ENCODE peak calls at places on chromosomes 1 and 21, in four cellular contexts. Q is WTC11, N is K562, O is HepG2. Y is an unnamed sample.
A peak's percentile ranks its signal among the peaks of the same experiment; 100 is the strongest.

GRCh38 chr1:21909286-21909759 is 27.8 kb downstream of the HSPG2 start:
- DNase-seq in Q (no peak), N (no peak), O (no peak), Y (no peak)

GRCh38 chr1:156756355-156756754 is 4.9 kb upstream of the HDGF start:
- DNase-seq in Q (no peak), N (no peak), O (no peak), Y (no peak)

GRCh38 chr1:217965156-217965786 is 319.8 kb upstream of the RRP15 start:
- DNase-seq in Q (no peak), N (no peak), O (no peak), Y (no peak)

GRCh38 chr21:25907573-25908275 is 173.0 kb downstream of the GABPA start:
- DNase-seq in Q (no peak), N (no peak), O (no peak), Y (no peak)

GRCh38 chr1:25854554-25854953 is 4.7 kb downstream of the AUNIP start:
- DNase-seq in Q (no peak), N (peak; percentile 72), O (no peak), Y (no peak)

GRCh38 chr1:152884966-152885624 is 7.0 kb downstream of the SMCP start:
- DNase-seq in Q (no peak), N (no peak), O (no peak), Y (no peak)

GRCh38 chr1:200896571-200897187 is 2.0 kb downstream of the INAVA start:
- DNase-seq in Q (no peak), N (no peak), O (peak; percentile 93), Y (peak; percentile 93)

GRCh38 chr1:3439346-3439745 is 15.1 kb upstream of the ARHGEF16 start:
- DNase-seq in Q (no peak), N (no peak), O (no peak), Y (no peak)

GRCh38 chr1:226708967-226709396 is 30.1 kb downstream of the ITPKB start:
- DNase-seq in Q (no peak), N (no peak), O (no peak), Y (no peak)

GRCh38 chr1:234222561-234223280 is 150.5 kb upstream of the COA6 start:
- DNase-seq in Q (no peak), N (no peak), O (no peak), Y (no peak)

GRCh38 chr1:75937034-75937433 is 4.8 kb upstream of the ASB17 start:
- DNase-seq in Q (no peak), N (no peak), O (no peak), Y (no peak)

GRCh38 chr1:94757931-94758330 is 62.2 kb upstream of the SLC44A3 start:
- DNase-seq in Q (peak; percentile 23), N (no peak), O (no peak), Y (no peak)

GRCh38 chr1:71737768-71738167 is 544.6 kb downstream of the NEGR1 start:
- DNase-seq in Q (peak; percentile 14), N (no peak), O (no peak), Y (no peak)

GRCh38 chr1:102757363-102757762 is 351.0 kb downstream of the COL11A1 start:
- DNase-seq in Q (no peak), N (no peak), O (no peak), Y (no peak)

GRCh38 chr1:211326140-211326527 is 499 bp upstream of the TRAF5 start:
- DNase-seq in Q (no peak), N (no peak), O (no peak), Y (peak; percentile 21)

GRCh38 chr1:43971336-43971980 is 1.6 kb downstream of the DPH2 start:
- DNase-seq in Q (no peak), N (no peak), O (no peak), Y (no peak)

GRCh38 chr1:209375681-209376360 is 207.7 kb upstream of the CAMK1G start:
- DNase-seq in Q (no peak), N (no peak), O (no peak), Y (no peak)

GRCh38 chr1:117821782-117822447 is 107.5 kb downstream of the GDAP2 start:
- DNase-seq in Q (no peak), N (peak; percentile 76), O (peak; percentile 87), Y (no peak)
- TF ChIP-seq NR3C1 in Q (no peak), N (no peak), O (no peak), Y (no peak)

DNA sequence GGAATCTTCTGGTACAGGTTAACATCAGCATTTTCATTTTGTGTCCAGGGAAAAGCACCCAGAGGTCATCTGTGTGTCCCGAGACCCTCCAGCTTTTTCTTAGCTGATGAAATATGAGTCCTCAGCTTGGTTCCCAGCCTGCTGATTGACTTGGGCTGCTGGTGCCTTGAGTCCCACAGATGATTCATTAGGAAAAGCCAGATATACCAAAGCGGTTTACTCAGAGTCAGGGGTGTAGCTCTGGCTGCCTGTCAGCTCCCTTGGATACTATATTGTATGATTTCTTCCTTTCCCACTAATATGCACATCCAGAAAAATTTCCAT is 43.7 kb upstream of the MAB21L3 start:
- DNase-seq in Q (no peak), N (no peak), O (no peak), Y (no peak)
- TF ChIP-seq NR3C1 in Q (no peak), N (no peak), O (no peak), Y (no peak)

GRCh38 chr1:10866314-10867091 is 70.1 kb upstream of the CASZ1 start:
- DNase-seq in Q (peak; percentile 69), N (peak; percentile 55), O (peak; percentile 18), Y (no peak)

GRCh38 chr1:10869933-10870332 is 73.5 kb upstream of the CASZ1 start:
- DNase-seq in Q (no peak), N (no peak), O (no peak), Y (no peak)

GRCh38 chr1:10868599-10868965 is 72.1 kb upstream of the CASZ1 start:
- DNase-seq in Q (no peak), N (no peak), O (no peak), Y (no peak)

GRCh38 chr1:10867138-10867721 is 70.8 kb upstream of the CASZ1 start:
- DNase-seq in Q (peak; percentile 77), N (peak; percentile 78), O (no peak), Y (peak; percentile 24)

GRCh38 chr1:10867914-10868598 is 71.6 kb upstream of the CASZ1 start:
- DNase-seq in Q (no peak), N (no peak), O (no peak), Y (no peak)
- TF ChIP-seq NR3C1 in Q (no peak), N (no peak), O (no peak), Y (no peak)

GRCh38 chr1:197170538-197170937 is 24.1 kb upstream of the ASPM start:
- DNase-seq in Q (no peak), N (no peak), O (peak; percentile 29), Y (peak; percentile 32)

GRCh38 chr1:197171531-197171930 is 25.1 kb upstream of the ASPM start:
- DNase-seq in Q (no peak), N (no peak), O (no peak), Y (no peak)

GRCh38 chr1:197174818-197175217 is 28.3 kb upstream of the ASPM start:
- DNase-seq in Q (no peak), N (no peak), O (no peak), Y (no peak)

GRCh38 chr1:197178998-197179397 is 32.5 kb upstream of the ASPM start:
- DNase-seq in Q (no peak), N (peak; percentile 43), O (peak; percentile 23), Y (peak; percentile 74)

GRCh38 chr1:197173571-197174482 is 27.4 kb upstream of the ASPM start:
- DNase-seq in Q (no peak), N (no peak), O (peak; percentile 91), Y (no peak)
- TF ChIP-seq NR3C1 in Q (no peak), N (no peak), O (no peak), Y (no peak)

GRCh38 chr1:205294175-205294913 is 27.2 kb downstream of the NUAK2 start:
- DNase-seq in Q (peak; percentile 58), N (peak; percentile 55), O (peak; percentile 89), Y (peak; percentile 73)
- TF ChIP-seq NR3C1 in Q (no peak), N (no peak), O (no peak), Y (no peak)

DNA sequence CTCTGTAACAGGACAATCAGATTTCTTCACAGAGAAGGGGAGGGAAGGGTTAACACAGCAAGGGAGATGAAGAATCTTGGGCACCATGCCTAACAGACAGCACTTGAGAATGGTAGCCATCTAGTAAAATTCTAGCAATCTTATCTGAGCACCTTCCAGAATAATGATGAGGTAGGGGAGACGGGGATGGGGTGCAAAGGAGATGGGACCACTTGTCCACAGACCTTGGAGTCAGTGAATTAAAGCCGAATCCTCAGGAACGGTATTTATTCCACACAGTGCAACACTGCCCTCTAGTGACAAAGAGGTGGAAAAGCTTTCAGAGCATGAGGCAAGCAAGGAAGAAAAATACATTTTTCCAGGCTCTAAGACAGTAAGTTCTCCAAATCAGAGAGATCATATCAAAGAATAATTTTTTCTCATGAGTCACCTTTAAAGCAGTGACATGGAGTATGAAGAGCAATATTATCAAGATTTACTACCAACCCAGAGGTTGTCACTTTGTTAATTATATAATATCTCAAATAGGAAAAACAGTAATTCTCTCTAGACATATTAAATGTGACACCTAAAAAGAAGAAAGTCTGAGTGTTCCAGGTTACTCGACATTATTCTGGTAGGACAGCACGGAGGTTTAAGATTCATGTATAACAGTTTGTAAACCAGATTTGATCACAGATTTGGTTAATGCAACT is 43.3 kb upstream of the LPAR3 start:
- DNase-seq in Q (no peak), N (peak; percentile 71), O (peak; percentile 55), Y (peak; percentile 47)
- TF ChIP-seq NR3C1 in Q (no peak), N (no peak), O (no peak), Y (no peak)

DNA sequence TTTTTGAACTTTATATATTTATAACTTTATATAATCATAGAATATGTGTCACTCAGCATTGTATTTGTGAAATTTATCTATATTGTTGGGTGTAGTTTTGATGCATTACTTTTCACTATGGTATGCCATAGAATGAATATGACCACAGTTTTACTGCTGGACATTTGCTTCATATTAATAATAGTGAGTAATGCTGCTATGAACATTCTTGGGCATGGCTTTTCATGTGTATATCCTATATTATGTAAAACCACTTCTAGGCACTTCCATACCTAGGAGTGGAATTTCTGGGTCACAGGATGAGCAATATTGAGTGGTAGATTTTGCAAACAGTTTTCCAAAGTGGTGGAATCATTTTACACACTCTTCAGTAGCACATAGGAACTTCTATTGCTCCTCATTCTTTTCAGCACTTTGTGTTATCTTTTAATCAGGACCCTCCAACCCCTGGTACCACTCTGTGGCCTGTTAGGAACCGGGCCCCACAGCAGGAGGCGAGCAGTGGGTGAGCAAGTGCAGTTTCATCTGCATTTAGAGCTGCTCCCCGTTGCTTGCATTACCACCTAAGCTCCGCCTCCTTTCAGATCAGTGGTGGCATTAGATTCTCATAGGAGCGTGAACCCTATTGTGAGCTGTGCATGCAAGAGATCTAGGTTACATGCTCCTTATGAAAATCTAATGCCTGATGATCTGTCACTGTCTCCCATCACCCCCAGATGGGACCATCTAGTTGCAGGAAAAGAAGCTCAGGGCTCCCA is 56.0 kb upstream of the CNIH3 start:
- DNase-seq in Q (no peak), N (no peak), O (no peak), Y (no peak)
- TF ChIP-seq NR3C1 in Q (no peak), N (no peak), O (no peak), Y (no peak)

DNA sequence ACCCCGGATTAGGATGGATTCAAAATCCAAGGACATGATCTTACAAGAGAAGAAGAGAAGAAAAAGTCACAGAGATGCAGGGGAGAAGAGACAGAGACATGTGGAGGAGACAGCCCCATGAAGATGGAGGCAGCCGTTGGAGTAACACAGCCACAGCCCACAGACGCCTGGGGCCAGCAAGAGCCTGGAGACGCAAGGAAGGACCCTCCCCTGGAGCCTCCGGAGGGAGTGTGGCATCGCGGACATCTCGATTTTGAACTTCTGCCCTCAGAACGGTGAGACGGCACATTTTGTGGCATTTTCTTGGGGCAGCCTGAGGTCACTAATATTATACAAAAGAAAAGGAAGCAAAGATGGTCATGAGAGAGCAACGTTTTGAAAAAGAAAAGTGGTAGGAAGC is 28.8 kb downstream of the ABCG1 start:
- DNase-seq in Q (no peak), N (no peak), O (no peak), Y (no peak)
- TF ChIP-seq NR3C1 in Q (no peak), N (no peak), O (no peak), Y (no peak)

GRCh38 chr1:154512760-154513159 is 10.5 kb upstream of the SHE start:
- DNase-seq in Q (no peak), N (no peak), O (no peak), Y (no peak)
- TF ChIP-seq NR3C1 in Q (no peak), N (no peak), O (no peak), Y (no peak)